ENCODE peak calls at places on chromosomes 4 and X, in eight cellular contexts. W is fibroblast of pulmonary artery; B is HTR-8/SVneo; Q is neural crest cell; J is stimulated activated CD4-positive, alpha-beta T cell treated with anti-CD3 and anti-CD28 coated beads, Interleukin-2, amount 100 ng/mL, for 48 hours; V is breast epithelium; Z is activated CD4-positive, alpha-beta T cell treated with anti-CD3 and anti-CD28 coated beads for 1 hour; L is T-helper 1 cell. E is an unnamed sample.
A peak's percentile ranks its signal among the peaks of the same experiment; 100 is the strongest.

GRCh38 chr4:26235500-26235899 is 85.3 kb upstream of the RBPJ start:
- DNase-seq in V (no peak), Z (no peak), Q (no peak), W (peak; percentile 71), J (no peak), L (no peak), B (peak; percentile 37), E (peak; percentile 29)

GRCh38 chr4:16264798-16265197 is 38.5 kb upstream of the TAPT1 start:
- DNase-seq in L (no peak), B (peak; percentile 31), J (no peak), Q (no peak), Z (no peak), V (no peak), W (peak; percentile 73), E (no peak)

GRCh38 chrX:19177710-19178109 is 55.4 kb upstream of the ADGRG2 start:
- DNase-seq in L (no peak), W (no peak), Q (no peak), B (no peak), J (no peak), Z (no peak), V (no peak), E (no peak)

GRCh38 chr4:7104366-7105031 is 36.6 kb upstream of the GRPEL1 start:
- DNase-seq in J (no peak), L (no peak), V (no peak), Q (no peak), Z (no peak), B (no peak), W (no peak), E (no peak)

GRCh38 chr4:8201341-8201781 is 2.3 kb downstream of the SH3TC1 start:
- DNase-seq in L (no peak), B (no peak), Z (no peak), Q (no peak), J (peak; percentile 45), V (no peak), W (no peak), E (no peak)

GRCh38 chrX:16665089-16665488 is 15.1 kb downstream of the S100G start:
- DNase-seq in Q (no peak), V (no peak), W (peak; percentile 67), J (no peak), B (no peak), L (no peak), Z (no peak), E (no peak)

GRCh38 chrX:47247206-47247998 is 14.6 kb downstream of the USP11 start:
- DNase-seq in Q (no peak), L (no peak), W (peak; percentile 25), J (no peak), V (no peak), Z (no peak), B (no peak), E (no peak)

GRCh38 chrX:39936886-39937770 is 160.6 kb downstream of the BCOR start:
- DNase-seq in L (no peak), B (no peak), Z (peak; percentile 7), W (no peak), Q (no peak), V (no peak), J (no peak), E (no peak)

GRCh38 chr4:54728342-54728741 is 70.6 kb downstream of the KIT start:
- DNase-seq in L (no peak), Q (no peak), B (no peak), W (no peak), J (no peak), Z (no peak), V (no peak), E (no peak)

GRCh38 chr4:144820706-144821105 is 174.8 kb downstream of the HHIP start:
- DNase-seq in L (no peak), Z (no peak), J (no peak), B (no peak), V (no peak), Q (no peak), W (peak; percentile 84), E (no peak)

GRCh38 chrX:19931146-19931545 is 43.7 kb upstream of the SH3KBP1 start:
- DNase-seq in L (no peak), V (no peak), J (no peak), W (no peak), B (no peak), Q (no peak), Z (no peak), E (no peak)

GRCh38 chr4:83821493-83821892 is 285.6 kb downstream of the GPAT3 start:
- DNase-seq in J (no peak), Q (no peak), W (no peak), Z (no peak), L (no peak), B (no peak), V (no peak), E (no peak)

GRCh38 chr4:1516261-1516660 is 110.0 kb upstream of the NKX1-1 start:
- DNase-seq in L (no peak), B (no peak), Z (no peak), Q (no peak), V (no peak), J (no peak), W (no peak), E (no peak)

GRCh38 chrX:96770315-96770714 is 85.7 kb downstream of the DIAPH2 start:
- DNase-seq in L (no peak), W (peak; percentile 46), Q (no peak), Z (no peak), V (no peak), B (no peak), J (no peak), E (no peak)

GRCh38 chr4:13523591-13524503 is 20.5 kb downstream of the NKX3-2 start:
- DNase-seq in J (no peak), W (no peak), Z (no peak), V (no peak), L (no peak), B (no peak), Q (no peak), E (no peak)

GRCh38 chrX:139881572-139881971 is 51.3 kb downstream of the ATP11C start:
- DNase-seq in L (no peak), Z (no peak), B (no peak), V (no peak), J (no peak), W (peak; percentile 87), Q (no peak), E (no peak)

GRCh38 chr4:835148-836002 is 9.4 kb upstream of the CPLX1 start:
- DNase-seq in Z (no peak), B (no peak), W (no peak), L (no peak), Q (no peak), V (no peak), J (no peak), E (no peak)

GRCh38 chrX:84047339-84047738 is 140.7 kb downstream of the RPS6KA6 start:
- DNase-seq in V (no peak), Q (no peak), Z (no peak), L (no peak), B (no peak), J (no peak), W (no peak), E (no peak)

GRCh38 chrX:131752493-131753198 is 208.8 kb downstream of the OR13H1 start:
- DNase-seq in Z (no peak), W (no peak), B (no peak), J (peak; percentile 60), L (no peak), V (peak; percentile 81), Q (no peak), E (peak; percentile 34)

GRCh38 chrX:54894159-54894558 is 26.5 kb upstream of the TRO start:
- DNase-seq in J (no peak), Q (no peak), V (no peak), L (no peak), B (no peak), Z (no peak), W (no peak), E (no peak)

GRCh38 chr4:105715692-105716278 is 7.2 kb downstream of the GSTCD start:
- DNase-seq in L (no peak), W (peak; percentile 69), J (no peak), B (peak; percentile 8), Z (no peak), V (no peak), Q (no peak), E (no peak)

GRCh38 chrX:39903343-39903742 is 194.4 kb downstream of the BCOR start:
- DNase-seq in V (no peak), Q (no peak), W (peak; percentile 70), J (no peak), Z (no peak), B (no peak), L (no peak), E (no peak)

GRCh38 chr4:153553155-153553819 is 87.1 kb downstream of the TMEM131L start:
- DNase-seq in J (no peak), W (no peak), L (no peak), B (no peak), Q (no peak), V (no peak), Z (no peak), E (no peak)

GRCh38 chr4:66855956-66856355 is 689.3 kb downstream of the CENPC start:
- DNase-seq in V (no peak), B (peak; percentile 0), Q (no peak), W (peak; percentile 13), L (no peak), Z (no peak), J (no peak), E (peak; percentile 66)

GRCh38 chr4:76709454-76709853 is 188.5 kb downstream of the SOWAHB start:
- DNase-seq in W (no peak), B (no peak), Q (no peak), Z (no peak), J (no peak), V (no peak), L (no peak), E (peak; percentile 68)

GRCh38 chr4:304987-305680 is at the start of gene ZNF732:
- DNase-seq in W (peak; percentile 70), Q (peak; percentile 45), B (peak; percentile 78), J (no peak), V (peak; percentile 77), Z (no peak), L (no peak), E (peak; percentile 81)

GRCh38 chr4:152052431-152053057 is 291.7 kb upstream of the GATB start:
- DNase-seq in V (no peak), W (peak; percentile 16), Z (no peak), L (no peak), J (no peak), B (no peak), Q (no peak), E (no peak)